ENCODE peak calls at places on chromosome 15, in four cellular contexts. V is head of caudate nucleus, P is substantia nigra, A is activated T-helper 1 cell treated with Interleukin-2 at 50 U/mL for 16 hours. N is an unnamed sample.

GRCh38 chr15:49492834-49493233 is 69.8 kb downstream of the FGF7 start:
- DNase-seq in A (no peak), V (no peak), P (no peak), N (no peak)

GRCh38 chr15:90879730-90880366 is 4.5 kb upstream of the FES start:
- DNase-seq in P (no peak), A (no peak), V (no peak), N (no peak)

GRCh38 chr15:53384417-53384816 is 375.0 kb downstream of the WDR72 start:
- DNase-seq in A (no peak), V (no peak), P (no peak), N (peak; percentile 27)

GRCh38 chr15:69491051-69491505 is 38.5 kb downstream of the RPLP1 start:
- DNase-seq in V (no peak), P (peak; percentile 47), A (no peak), N (no peak)

GRCh38 chr15:72058590-72058989 is 59.4 kb downstream of the MYO9A start:
- DNase-seq in A (no peak), P (no peak), V (no peak), N (no peak)

GRCh38 chr15:77036537-77037474 is 34.1 kb downstream of the TSPAN3 start:
- DNase-seq in A (no peak), P (no peak), V (peak; percentile 10), N (no peak)

GRCh38 chr15:39301589-39301999 is 279.3 kb upstream of the THBS1 start:
- DNase-seq in P (no peak), A (no peak), V (no peak), N (no peak)

GRCh38 chr15:25735550-25736384 is 127.4 kb downstream of the ATP10A start:
- DNase-seq in P (no peak), A (no peak), V (no peak), N (no peak)

GRCh38 chr15:66066439-66066838 is 187.1 kb downstream of the MEGF11 start:
- DNase-seq in V (no peak), P (no peak), A (no peak), N (no peak)

GRCh38 chr15:71137138-71137518 is 21.9 kb downstream of the THSD4 start:
- DNase-seq in A (no peak), V (no peak), P (no peak), N (no peak)

GRCh38 chr15:60656491-60657284 is 177.7 kb upstream of the ICE2 start:
- DNase-seq in A (no peak), P (no peak), V (no peak), N (no peak)

GRCh38 chr15:40633178-40633577 is 39.1 kb downstream of the KNL1 start:
- DNase-seq in P (no peak), A (no peak), V (no peak), N (no peak)

GRCh38 chr15:91853968-91854943 is 748 bp downstream of the SLCO3A1 start:
- DNase-seq in V (peak; percentile 54), A (peak; percentile 18), P (peak; percentile 34), N (peak; percentile 60)

GRCh38 chr15:81024265-81024875 is 23.6 kb downstream of the TLNRD1 start:
- DNase-seq in V (no peak), A (no peak), P (no peak), N (peak; percentile 11)

GRCh38 chr15:92674347-92674746 is 18.8 kb upstream of the FAM174B start:
- DNase-seq in P (no peak), V (no peak), A (no peak), N (no peak)

GRCh38 chr15:50183112-50183794 is 1.3 kb downstream of the SLC27A2 start:
- DNase-seq in A (no peak), P (no peak), V (no peak), N (no peak)

GRCh38 chr15:39573844-39574243 is 7.0 kb upstream of the THBS1 start:
- DNase-seq in V (no peak), A (no peak), P (no peak), N (no peak)

GRCh38 chr15:33034588-33034987 is 159.9 kb downstream of the FMN1 start:
- DNase-seq in P (no peak), A (no peak), V (no peak), N (no peak)

GRCh38 chr15:22808761-22809280 is 22.4 kb downstream of the NIPA1 start:
- DNase-seq in V (no peak), P (no peak), A (no peak), N (no peak)

GRCh38 chr15:69443032-69443611 is 9.5 kb upstream of the RPLP1 start:
- DNase-seq in P (no peak), A (no peak), V (no peak), N (no peak)

GRCh38 chr15:65789105-65789504 is 3.0 kb downstream of the DENND4A start:
- DNase-seq in V (no peak), P (no peak), A (no peak), N (no peak)

GRCh38 chr15:81333363-81333762 is 9.4 kb upstream of the STARD5 start:
- DNase-seq in P (no peak), V (no peak), A (no peak), N (no peak)

GRCh38 chr15:73375755-73376305 is 7.1 kb upstream of the HCN4 start:
- DNase-seq in A (no peak), V (no peak), P (no peak), N (no peak)

GRCh38 chr15:90190606-90191343 is 10.4 kb upstream of the SEMA4B start:
- DNase-seq in P (no peak), A (no peak), V (no peak), N (no peak)

GRCh38 chr15:82093774-82094211 is 48.0 kb upstream of the MEX3B start:
- DNase-seq in P (no peak), V (no peak), A (no peak), N (no peak)

GRCh38 chr15:31814082-31814481 is 216.2 kb upstream of the CHRNA7 start:
- DNase-seq in P (peak; percentile 26), V (peak; percentile 57), A (no peak), N (no peak)

GRCh38 chr15:81049835-81050234 is 49.1 kb downstream of the TLNRD1 start:
- DNase-seq in V (peak; percentile 82), P (peak; percentile 10), A (no peak), N (no peak)

GRCh38 chr15:88664151-88664778 is 25.4 kb downstream of the ISG20 start:
- DNase-seq in P (peak; percentile 33), A (no peak), V (peak; percentile 73), N (no peak)

GRCh38 chr15:38879909-38880471 is 315.4 kb upstream of the RASGRP1 start:
- DNase-seq in A (no peak), P (no peak), V (no peak), N (no peak)

GRCh38 chr15:69735126-69735525 is 282.5 kb downstream of the RPLP1 start:
- DNase-seq in V (no peak), P (no peak), A (no peak), N (peak; percentile 39)

GRCh38 chr15:75573001-75573400 is 6.1 kb downstream of the PTPN9 start:
- DNase-seq in V (no peak), P (no peak), A (no peak), N (no peak)

GRCh38 chr15:68646751-68647150 is 68.0 kb downstream of the CORO2B start:
- DNase-seq in A (no peak), P (no peak), V (peak; percentile 9), N (no peak)

GRCh38 chr15:40594429-40594836 is 384 bp downstream of the KNL1 start:
- DNase-seq in P (no peak), A (no peak), V (no peak), N (peak; percentile 89)

GRCh38 chr15:27454281-27455060 is 483.5 kb downstream of the GABRG3 start:
- DNase-seq in V (no peak), A (no peak), P (no peak), N (no peak)

GRCh38 chr15:78921517-78921916 is 23.3 kb downstream of the CTSH start:
- DNase-seq in V (no peak), P (no peak), A (no peak), N (no peak)

GRCh38 chr15:90545095-90545494 is 15.4 kb downstream of the CRTC3 start:
- DNase-seq in A (no peak), P (no peak), V (no peak), N (no peak)

GRCh38 chr15:68939501-68939900 is 9.2 kb downstream of the SPESP1 start:
- DNase-seq in A (no peak), V (peak; percentile 14), P (no peak), N (no peak)

GRCh38 chr15:80986487-80986886 is 3.1 kb downstream of the MESD start:
- DNase-seq in P (no peak), A (no peak), V (no peak), N (no peak)

GRCh38 chr15:57706405-57707209 is at the start of gene POLR2M:
- DNase-seq in P (peak; percentile 93), A (peak; percentile 81), V (peak; percentile 95), N (peak; percentile 96)